ENCODE peak calls at places on chromosomes 16 and 17, in nine cellular contexts. X is HL-60, G is HCT116, M is prostate gland, S is stomach, D is H1, L is GM23338, H is endothelial cell of umbilical vein, J is SK-N-SH. F is an unnamed sample.
A peak's percentile ranks its signal among the peaks of the same experiment; 100 is the strongest.

GRCh38 chr16:3099732-3100499 is 822 bp upstream of the ZSCAN10 start:
- DNase-seq in X (peak; percentile 92), G (peak; percentile 81), M (peak; percentile 91), S (peak; percentile 98), D (peak; percentile 86), L (peak; percentile 99), H (peak; percentile 81), J (peak; percentile 98), F (peak; percentile 97)

GRCh38 chr17:43860927-43861622 is 14.1 kb downstream of the CD300LG start:
- DNase-seq in X (peak; percentile 11), G (no peak), M (no peak), S (no peak), D (no peak), L (no peak), H (no peak), J (no peak), F (no peak)

GRCh38 chr17:46975287-46975686 is 3.8 kb downstream of the RPRML start:
- DNase-seq in X (no peak), G (no peak), M (no peak), S (no peak), D (no peak), L (no peak), H (no peak), J (no peak), F (no peak)

GRCh38 chr17:76720941-76721340 is 5.5 kb downstream of the JMJD6 start:
- DNase-seq in X (no peak), G (no peak), M (no peak), S (no peak), D (no peak), L (no peak), H (no peak), J (no peak), F (no peak)

GRCh38 chr17:48472485-48473281 is 42.7 kb upstream of the SKAP1 start:
- DNase-seq in X (no peak), G (peak; percentile 60), M (no peak), S (no peak), D (no peak), L (peak; percentile 51), H (no peak), J (no peak), F (no peak)

GRCh38 chr16:85162478-85163277 is 50.4 kb upstream of the CIBAR2 start:
- DNase-seq in X (no peak), G (no peak), M (no peak), S (no peak), D (no peak), L (no peak), H (peak; percentile 46), J (peak; percentile 79), F (peak; percentile 48)

GRCh38 chr17:9668532-9668931 is 23.2 kb downstream of the USP43 start:
- DNase-seq in X (no peak), G (no peak), M (no peak), S (no peak), D (no peak), L (no peak), H (no peak), J (no peak), F (no peak)

GRCh38 chr17:64006361-64007088 is 8.4 kb downstream of the PRR29 start:
- DNase-seq in X (no peak), G (no peak), M (no peak), S (no peak), D (no peak), L (no peak), H (peak; percentile 97), J (peak; percentile 80), F (no peak)

GRCh38 chr16:65728172-65728571 is 606.3 kb upstream of the CDH11 start:
- DNase-seq in X (no peak), G (no peak), M (no peak), S (no peak), D (no peak), L (peak; percentile 51), H (peak; percentile 13), J (no peak), F (no peak)

DNA sequence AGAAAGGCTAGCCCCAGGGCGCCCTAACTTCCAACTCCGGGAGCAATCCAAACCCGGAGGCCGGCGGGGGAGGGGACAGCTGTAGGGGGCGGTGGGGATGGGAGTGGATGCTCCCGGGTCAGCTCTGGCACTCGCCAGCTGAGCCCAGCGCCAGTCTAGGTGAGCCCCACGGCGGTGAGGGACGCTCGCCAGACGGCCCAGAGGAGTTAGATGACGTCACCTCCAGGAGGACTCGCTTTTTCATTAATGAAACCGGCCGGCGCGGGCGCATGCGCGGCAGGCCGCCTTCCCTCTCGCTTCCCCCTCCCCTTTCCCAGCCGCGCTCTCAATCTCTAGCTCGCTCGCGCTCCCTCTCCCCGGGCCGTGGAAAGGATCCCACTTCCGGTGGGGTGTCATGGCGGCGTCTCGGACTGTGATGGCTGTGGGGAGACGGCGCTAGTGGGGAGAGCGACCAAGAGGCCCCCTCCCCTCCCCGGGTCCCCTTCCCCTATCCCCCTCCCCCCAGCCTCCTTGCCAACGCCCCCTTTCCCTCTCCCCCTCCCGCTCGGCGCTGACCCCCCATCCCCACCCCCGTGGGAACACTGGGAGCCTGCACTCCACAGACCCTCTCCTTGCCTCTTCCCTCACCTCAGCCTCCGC is at the start of gene NF1:
- DNase-seq in X (peak; percentile 95), G (peak; percentile 85), M (peak; percentile 95), S (peak; percentile 98), D (peak; percentile 87), L (peak; percentile 98), H (peak; percentile 93), J (peak; percentile 98), F (peak; percentile 97)
- TF ChIP-seq CTCF in X (no peak), G (no peak), M (no peak), S (no peak), D (no peak), L (no peak), H (no peak), J (no peak), F (no peak)

DNA sequence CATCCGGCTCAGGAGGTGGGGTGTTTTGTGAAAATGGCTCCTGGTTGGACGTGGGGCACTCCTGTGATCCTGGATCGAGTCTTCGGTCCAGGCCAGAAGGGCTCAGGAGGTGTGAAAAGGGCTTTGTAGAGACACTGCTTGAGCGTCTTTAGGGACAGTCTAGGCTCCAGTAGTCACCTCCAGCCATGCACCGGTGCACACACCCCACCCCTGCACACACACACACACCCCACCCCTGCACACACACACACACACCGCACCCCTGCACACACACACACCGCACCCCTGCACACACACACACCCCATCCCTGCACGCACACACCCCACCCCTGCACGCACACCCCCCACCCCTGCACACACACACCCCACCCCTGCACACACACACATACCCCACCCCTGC is 19.1 kb downstream of the CHMP1A start:
- DNase-seq in X (no peak), G (no peak), M (no peak), S (no peak), D (no peak), L (no peak), H (no peak), J (no peak), F (no peak)
- H3K27me3 ChIP-seq in X (no peaks in the 10 kb centered on the region), G (peaks cover 16% of the 10 kb centered on the region), M (no peaks in the 10 kb centered on the region), S (no peaks in the 10 kb centered on the region), D (no peaks in the 10 kb centered on the region), L (no peaks in the 10 kb centered on the region), H (no peaks in the 10 kb centered on the region), J (no peaks in the 10 kb centered on the region), F (peaks cover 15% of the 10 kb centered on the region)

DNA sequence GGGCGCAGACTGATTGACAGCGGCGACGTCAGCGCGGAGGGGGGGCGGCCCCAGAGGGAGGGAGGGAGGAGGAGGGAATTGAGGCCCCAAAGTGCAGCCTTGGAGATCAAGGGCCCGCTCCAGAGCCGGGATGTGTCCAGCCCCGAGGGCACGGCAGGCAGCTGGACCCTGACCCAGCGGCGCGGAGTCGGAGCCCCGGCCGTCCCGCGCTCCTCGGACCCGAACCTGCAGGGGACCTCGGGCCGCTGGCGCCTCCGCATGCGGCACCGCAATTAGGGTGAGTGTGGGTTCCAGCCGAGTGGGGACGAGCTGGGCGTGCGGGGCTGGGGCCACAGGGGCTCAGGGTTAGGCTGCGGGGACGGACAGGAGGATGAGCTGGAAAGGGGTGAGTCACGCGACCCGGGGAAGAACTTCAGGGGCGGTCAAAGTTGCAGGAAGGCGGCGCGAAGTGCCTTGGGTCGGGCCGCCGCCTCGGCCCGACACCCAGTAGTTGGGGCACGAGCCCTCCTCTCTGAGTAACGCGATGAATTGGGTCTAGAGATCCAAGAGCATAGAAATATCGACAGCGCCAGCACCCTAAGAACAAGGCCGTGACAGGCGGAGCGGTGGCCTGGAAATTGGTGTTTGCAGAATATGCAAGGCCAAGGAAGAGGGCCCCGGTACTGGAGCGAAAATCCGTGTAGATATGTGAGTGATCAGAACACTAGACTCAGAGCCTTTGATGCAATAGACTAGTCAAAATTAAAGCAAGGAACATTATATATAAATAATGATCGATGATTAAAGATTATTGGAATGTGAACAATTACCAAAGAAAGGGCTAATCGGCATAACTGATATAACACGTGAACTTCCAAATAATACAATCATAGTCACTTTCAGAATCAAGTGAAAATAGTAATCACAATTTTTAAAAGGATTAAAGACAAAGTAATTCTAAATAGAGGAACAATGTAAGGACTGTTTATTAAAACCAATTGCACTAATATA is at the start of gene TBX4:
- DNase-seq in X (no peak), G (no peak), M (no peak), S (no peak), D (no peak), L (peak; percentile 76), H (no peak), J (no peak), F (no peak)
- TF ChIP-seq POLR2AphosphoS5 in X (no peak), G (no peak), M (no peak), S (no peak), D (no peak), L (no peak), H (no peak), J (no peak), F (no peak)

GRCh38 chr17:17141860-17142552 is 64.1 kb downstream of the PLD6 start:
- DNase-seq in X (no peak), G (no peak), M (peak; percentile 39), S (no peak), D (no peak), L (peak; percentile 79), H (peak; percentile 50), J (peak; percentile 84), F (no peak)
- TF ChIP-seq CTCF in X (peak; percentile 13), G (peak; percentile 14), M (peak; percentile 84), S (no peak), D (peak; percentile 95), L (peak; percentile 90), H (peak; percentile 88), J (peak; percentile 86), F (peak; percentile 65)

DNA sequence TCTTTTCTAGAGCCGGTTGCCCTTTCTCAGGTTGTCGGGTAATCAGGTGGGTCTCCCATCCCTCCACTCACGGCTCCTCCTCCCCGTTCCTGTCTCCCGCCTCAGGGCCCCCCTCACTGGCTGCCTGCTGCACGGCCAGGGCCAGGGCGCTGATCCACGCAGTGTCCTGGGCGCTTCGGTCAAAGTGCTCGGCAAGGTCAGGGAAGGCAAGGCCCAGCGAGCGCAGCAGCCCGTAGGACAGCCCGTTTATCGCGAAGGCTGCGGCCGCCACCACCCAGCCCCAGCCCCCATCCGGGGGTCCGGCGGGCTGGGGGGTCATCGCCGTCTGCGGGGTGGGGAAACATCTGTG is 723 bp downstream of the SLC16A11 start:
- DNase-seq in X (no peak), G (no peak), M (no peak), S (no peak), D (no peak), L (no peak), H (no peak), J (peak; percentile 60), F (peak; percentile 24)
- H3K27me3 ChIP-seq in X (peaks cover 12% of the 10 kb centered on the region), G (no peaks in the 10 kb centered on the region), M (no peaks in the 10 kb centered on the region), S (no peaks in the 10 kb centered on the region), D (peaks cover 31% of the 10 kb centered on the region), L (peaks cover 68% of the 10 kb centered on the region), H (no peaks in the 10 kb centered on the region), J (peaks cover 27% of the 10 kb centered on the region), F (peaks cover 17% of the 10 kb centered on the region)

GRCh38 chr17:55177914-55178217 is 86.9 kb upstream of the HLF start:
- DNase-seq in X (no peak), G (no peak), M (no peak), S (no peak), D (no peak), L (no peak), H (no peak), J (no peak), F (no peak)
- TF ChIP-seq POLR2AphosphoS5 in X (no peak), G (no peak), M (no peak), S (no peak), D (no peak), L (no peak), H (no peak), J (no peak), F (no peak)

F was measured in transverse colon.